ENCODE peak calls at places on chromosome 3, in seven cellular contexts. I is body of pancreas, B is heart left ventricle, O is transverse colon, L is sigmoid colon, D is adrenal gland, G is A549. X is an unnamed sample.

GRCh38 chr3:179107617-179108016 is 36.0 kb upstream of the ZMAT3 start:
- DNase-seq in O (no peak), I (no peak), G (no peak), D (no peak), L (no peak), B (no peak), X (no peak)

GRCh38 chr3:33687406-33688010 is 30.5 kb downstream of the CLASP2 start:
- DNase-seq in B (no peak), O (no peak), L (no peak), I (no peak), G (no peak), D (no peak), X (no peak)

GRCh38 chr3:168426196-168426595 is 330.5 kb upstream of the GOLIM4 start:
- DNase-seq in O (no peak), I (no peak), D (no peak), L (no peak), G (no peak), B (no peak), X (no peak)

GRCh38 chr3:87053548-87053947 is 62.6 kb upstream of the VGLL3 start:
- DNase-seq in D (no peak), I (no peak), G (no peak), B (no peak), O (no peak), L (no peak), X (no peak)

GRCh38 chr3:13748500-13748899 is 131.4 kb downstream of the WNT7A start:
- DNase-seq in O (no peak), G (no peak), D (no peak), I (no peak), B (no peak), L (no peak), X (no peak)

GRCh38 chr3:188264231-188265213 is 110.6 kb downstream of the LPP start:
- DNase-seq in D (no peak), L (peak; percentile 85), B (no peak), O (no peak), G (no peak), I (no peak), X (no peak)

GRCh38 chr3:99836681-99837080 is 19.0 kb downstream of the CMSS1 start:
- DNase-seq in L (no peak), I (no peak), D (no peak), O (no peak), G (no peak), B (no peak), X (no peak)

GRCh38 chr3:104805508-104805907 is 561.2 kb upstream of the ALCAM start:
- DNase-seq in L (no peak), G (no peak), I (no peak), D (no peak), O (no peak), B (no peak), X (no peak)

GRCh38 chr3:34132069-34132677 is 333.7 kb downstream of the PDCD6IP start:
- DNase-seq in I (no peak), B (no peak), G (no peak), O (no peak), D (no peak), L (no peak), X (no peak)

GRCh38 chr3:142560118-142560517 is 18.4 kb downstream of the ATR start:
- DNase-seq in O (no peak), I (no peak), D (no peak), L (no peak), G (no peak), B (no peak), X (no peak)

GRCh38 chr3:52240059-52240885 is 1.3 kb upstream of the TWF2 start:
- DNase-seq in O (peak; percentile 62), I (peak; percentile 68), D (peak; percentile 88), B (no peak), L (peak; percentile 87), G (no peak), X (peak; percentile 78)

GRCh38 chr3:23035927-23036640 is 167.0 kb upstream of the UBE2E2 start:
- DNase-seq in B (no peak), G (no peak), O (peak; percentile 82), I (no peak), L (peak; percentile 48), D (no peak), X (peak; percentile 22)

GRCh38 chr3:156729460-156730179 is 55.2 kb downstream of the TIPARP start:
- DNase-seq in D (no peak), B (no peak), O (no peak), G (no peak), L (no peak), I (no peak), X (no peak)

GRCh38 chr3:194618858-194619608 is 14.2 kb downstream of the TMEM44 start:
- DNase-seq in D (no peak), I (no peak), B (no peak), L (no peak), O (no peak), G (no peak), X (no peak)

GRCh38 chr3:171428321-171428787 is 31.9 kb downstream of the TNIK start:
- DNase-seq in D (no peak), I (no peak), G (no peak), L (no peak), O (no peak), B (no peak), X (no peak)

GRCh38 chr3:134407247-134407640 is 33.0 kb upstream of the AMOTL2 start:
- DNase-seq in O (no peak), D (no peak), B (no peak), G (no peak), I (no peak), L (no peak), X (no peak)

GRCh38 chr3:194294888-194295214 is 56.3 kb downstream of the CPN2 start:
- DNase-seq in G (no peak), O (no peak), I (no peak), L (no peak), D (peak; percentile 9), B (no peak), X (no peak)

GRCh38 chr3:139113231-139113749 is 68.6 kb upstream of the PRR23C start:
- DNase-seq in D (no peak), O (no peak), B (no peak), G (no peak), I (no peak), L (no peak), X (no peak)

GRCh38 chr3:140842984-140843649 is 98.5 kb upstream of the SLC25A36 start:
- DNase-seq in L (no peak), O (no peak), D (no peak), B (no peak), I (no peak), G (no peak), X (no peak)

GRCh38 chr3:118968111-118968510 is 66.5 kb downstream of the IGSF11 start:
- DNase-seq in I (no peak), O (no peak), B (no peak), G (no peak), L (no peak), D (no peak), X (no peak)

DNA sequence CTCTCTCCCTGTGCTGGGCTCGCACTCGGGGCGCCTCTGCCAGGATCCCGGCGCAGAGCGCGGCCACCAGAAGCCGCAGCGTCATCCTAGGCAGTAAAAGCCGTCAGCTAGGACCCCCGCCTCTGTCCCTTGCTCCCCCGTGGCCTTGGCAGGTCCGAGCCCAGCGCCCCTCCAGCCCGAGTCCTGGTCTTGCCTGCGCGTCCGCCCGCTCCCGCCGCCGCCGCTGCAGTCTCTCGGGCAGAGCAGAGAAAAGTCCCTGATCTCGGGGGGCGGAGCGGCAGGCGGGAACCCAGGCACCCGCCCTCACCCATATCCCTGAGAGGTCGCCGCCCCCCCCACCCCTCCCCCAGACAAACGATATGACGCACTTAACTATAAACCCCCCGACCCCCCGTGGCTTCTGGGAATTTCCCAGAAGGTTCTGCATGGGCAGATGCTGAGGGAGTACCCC is at the start of gene COL7A1:
- DNase-seq in D (no peak), B (no peak), G (no peak), I (no peak), L (no peak), O (no peak), X (no peak)
- H3K4me3 ChIP-seq in D (no peak within 1 kb of the TSS), B (peak within 1 kb of the TSS; percentile 42), G (peak within 1 kb of the TSS; percentile 84), I (no peak within 1 kb of the TSS), L (peak within 1 kb of the TSS; percentile 39), O (peak within 1 kb of the TSS; percentile 28), X (peak within 1 kb of the TSS; percentile 7)

GRCh38 chr3:191303596-191303995 is 25.6 kb upstream of the CCDC50 start:
- DNase-seq in L (no peak), B (no peak), D (no peak), I (no peak), G (no peak), O (no peak), X (no peak)

GRCh38 chr3:191301982-191302381 is 27.2 kb upstream of the CCDC50 start:
- DNase-seq in B (no peak), I (no peak), L (no peak), G (no peak), O (no peak), D (no peak), X (no peak)

GRCh38 chr3:191301017-191301416 is 28.2 kb upstream of the CCDC50 start:
- DNase-seq in D (no peak), I (no peak), O (no peak), G (no peak), B (no peak), L (no peak), X (no peak)

GRCh38 chr3:191302451-191302850 is 26.7 kb upstream of the CCDC50 start:
- DNase-seq in L (no peak), I (no peak), B (no peak), G (no peak), D (no peak), O (no peak), X (no peak)

DNA sequence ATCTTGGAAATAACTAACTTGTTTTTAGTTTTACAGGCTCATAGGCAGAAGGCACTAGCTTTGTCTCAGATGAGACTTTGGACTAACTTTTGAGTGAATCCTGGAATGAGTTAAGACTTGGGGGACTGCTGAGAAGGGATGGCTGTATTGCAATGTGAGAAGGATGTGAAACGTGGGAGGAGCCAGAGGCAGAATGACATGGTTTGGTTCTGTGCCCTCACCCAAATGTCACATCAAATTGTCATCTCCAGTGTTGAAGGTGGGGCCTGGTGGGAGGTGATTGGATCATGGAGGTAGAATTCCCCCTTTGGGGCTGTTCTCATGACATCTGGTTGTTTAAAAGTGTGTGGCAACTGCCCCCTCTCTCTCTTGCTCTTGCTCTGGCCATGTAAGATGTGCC is 28.8 kb upstream of the CCDC50 start:
- DNase-seq in L (no peak), D (no peak), I (no peak), G (no peak), O (no peak), B (no peak), X (no peak)
- TF ChIP-seq POLR2A in L (no peak), D (no peak), I (no peak), G (no peak), O (no peak), B (no peak), X (no peak)

DNA sequence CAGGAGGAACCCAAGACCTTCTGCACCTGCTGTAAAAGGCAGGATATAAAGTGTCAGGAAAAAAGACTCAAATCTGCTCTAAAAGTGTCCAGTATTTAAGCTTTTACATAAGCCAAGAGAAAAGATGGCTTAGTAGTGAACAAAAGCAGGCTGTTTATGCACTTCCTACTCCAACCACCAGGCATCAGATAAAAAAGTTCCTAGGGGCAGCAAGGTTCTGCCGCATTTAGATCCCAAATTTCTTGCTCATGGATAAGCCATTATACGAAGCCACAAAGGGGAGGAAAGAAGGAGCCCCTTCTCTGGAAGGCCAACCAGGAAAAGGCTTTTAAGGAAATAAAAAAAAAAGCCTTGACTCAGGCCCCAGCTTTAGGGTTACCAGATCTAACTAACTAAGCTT is 10.6 kb upstream of the SLC9C1 start:
- DNase-seq in L (no peak), G (no peak), D (no peak), O (no peak), I (no peak), B (no peak), X (no peak)
- TF ChIP-seq CTCF in L (no peak), G (no peak), D (peak; percentile 32), O (peak; percentile 14), I (no peak), B (no peak), X (no peak)

GRCh38 chr3:40623567-40623966 is 98.8 kb downstream of the ZNF621 start:
- DNase-seq in D (no peak), G (no peak), I (no peak), B (no peak), L (no peak), O (peak; percentile 38), X (peak; percentile 79)
- H3K4me3 ChIP-seq in D (no peak overlapping the region), G (no peak overlapping the region), I (no peak overlapping the region), B (no peak overlapping the region), L (no peak overlapping the region), O (no peak overlapping the region), X (no peak overlapping the region)